ENCODE peak calls at places on chromosome 22, in eight cellular contexts. N, L, K, E, Z, B, X and M are unnamed samples.

GRCh38 chr22:29700206-29700948 is 19.4 kb upstream of the CABP7 start:
- DNase-seq in N (no peak), L (no peak), K (no peak), E (peak), Z (no peak), B (no peak), X (no peak), M (no peak)

GRCh38 chr22:20531154-20531403 is 23.7 kb downstream of the MED15 start:
- DNase-seq in N (no peak), L (no peak), K (no peak), E (no peak), Z (no peak), B (no peak), X (no peak), M (no peak)

GRCh38 chr22:25759825-25760231 is 17.8 kb downstream of the MYO18B start:
- DNase-seq in N (peak), L (no peak), K (no peak), E (peak), Z (peak), B (no peak), X (peak), M (no peak)

GRCh38 chr22:22884010-22884887 is 3.4 kb upstream of the IGLL5 start:
- DNase-seq in N (no peak), L (peak), K (peak), E (peak), Z (peak), B (no peak), X (peak), M (peak)

GRCh38 chr22:20852076-20852475 is 6.5 kb downstream of the PI4KA start:
- DNase-seq in N (no peak), L (no peak), K (no peak), E (no peak), Z (no peak), B (no peak), X (no peak), M (no peak)

GRCh38 chr22:47032091-47032943 is 269.9 kb downstream of the TBC1D22A start:
- DNase-seq in N (no peak), L (no peak), K (no peak), E (no peak), Z (no peak), B (no peak), X (no peak), M (no peak)

GRCh38 chr22:46336119-46337078 is 885 bp downstream of the TRMU start:
- DNase-seq in N (no peak), L (peak), K (no peak), E (peak), Z (peak), B (no peak), X (no peak), M (no peak)

GRCh38 chr22:43114958-43115357 is 4.4 kb downstream of the BIK start:
- DNase-seq in N (no peak), L (no peak), K (no peak), E (no peak), Z (no peak), B (no peak), X (peak), M (no peak)

GRCh38 chr22:36350751-36351594 is 36.8 kb downstream of the MYH9 start:
- DNase-seq in N (no peak), L (no peak), K (no peak), E (no peak), Z (no peak), B (no peak), X (no peak), M (no peak)

GRCh38 chr22:38704568-38705234 is 1.0 kb upstream of the GTPBP1 start:
- DNase-seq in N (no peak), L (no peak), K (no peak), E (no peak), Z (no peak), B (no peak), X (no peak), M (no peak)

GRCh38 chr22:48574776-48575566 is 1252.7 kb downstream of the BRD1 start:
- DNase-seq in N (no peak), L (peak), K (peak), E (peak), Z (peak), B (peak), X (no peak), M (peak)

GRCh38 chr22:29385748-29386147 is 2.6 kb downstream of the AP1B1 start:
- DNase-seq in N (no peak), L (no peak), K (peak), E (no peak), Z (no peak), B (no peak), X (no peak), M (no peak)

GRCh38 chr22:29979645-29980303 is 96.8 kb downstream of the MTMR3 start:
- DNase-seq in N (no peak), L (no peak), K (peak), E (peak), Z (no peak), B (no peak), X (no peak), M (no peak)

GRCh38 chr22:23984430-23984829 is 4.5 kb downstream of the GSTT2 start:
- DNase-seq in N (no peak), L (no peak), K (peak), E (peak), Z (peak), B (no peak), X (peak), M (no peak)

GRCh38 chr22:36940676-36941075 is 27.2 kb downstream of the CSF2RB start:
- DNase-seq in N (no peak), L (peak), K (peak), E (no peak), Z (no peak), B (no peak), X (no peak), M (peak)

GRCh38 chr22:41810022-41810421 is 9.5 kb downstream of the CCDC134 start:
- DNase-seq in N (no peak), L (no peak), K (no peak), E (no peak), Z (no peak), B (no peak), X (no peak), M (no peak)

GRCh38 chr22:25628494-25628893 is 64.0 kb downstream of the GRK3 start:
- DNase-seq in N (no peak), L (no peak), K (no peak), E (no peak), Z (no peak), B (no peak), X (no peak), M (no peak)

GRCh38 chr22:37802310-37803194 is 5.2 kb upstream of the GCAT start:
- DNase-seq in N (no peak), L (peak), K (peak), E (peak), Z (peak), B (peak), X (peak), M (peak)

GRCh38 chr22:45246060-45246985 is 5.6 kb upstream of the KIAA0930 start:
- DNase-seq in N (peak), L (peak), K (no peak), E (peak), Z (peak), B (peak), X (peak), M (no peak)

GRCh38 chr22:24819941-24820461 is 14.0 kb downstream of the SGSM1 start:
- DNase-seq in N (no peak), L (no peak), K (no peak), E (no peak), Z (no peak), B (peak), X (peak), M (no peak)

GRCh38 chr22:28766628-28767027 is 5.9 kb upstream of the CCDC117 start:
- DNase-seq in N (no peak), L (no peak), K (no peak), E (no peak), Z (no peak), B (no peak), X (no peak), M (no peak)

GRCh38 chr22:49261616-49262015 is 566.1 kb downstream of the BRD1 start:
- DNase-seq in N (no peak), L (no peak), K (no peak), E (no peak), Z (no peak), B (no peak), X (no peak), M (no peak)

GRCh38 chr22:44026066-44026629 is 2.0 kb downstream of the PARVB start:
- DNase-seq in N (no peak), L (no peak), K (no peak), E (peak), Z (no peak), B (no peak), X (no peak), M (no peak)